ENCODE peak calls at places on chromosome 21, in nine cellular contexts. One of them, this sample, is unnamed.

GRCh38 chr21:45262616-45263015 is 25.1 kb downstream of the POFUT2 start:
- DNase-seq in effector CD4-positive, alpha-beta T cell: no peak
- DNase-seq in stimulated activated CD8-positive, alpha-beta memory T cell treated with anti-CD3 and anti-CD28 coated beads, Interleukin-4, amount 100 ng/mL, for 24 hours: no peak
- DNase-seq in AG08395: no peak
- DNase-seq in ACHN: no peak
- DNase-seq in RKO: no peak
- DNase-seq in AG08396: no peak
- DNase-seq in activated CD4-positive, alpha-beta T cell treated with anti-CD3 and anti-CD28 coated beads, Interleukin-2, amount 10 ng/mL, durations not matched to agents 24 days and 14 days: no peak
- DNase-seq in stimulated activated CD4-positive, alpha-beta T cell treated with anti-CD3 and anti-CD28 coated beads, Interleukin-4, amount 100 ng/mL, for 1 hour: no peak
- DNase-seq in this sample: no peak

GRCh38 chr21:31915566-31915965 is 42.7 kb downstream of the HUNK start:
- DNase-seq in ACHN: no peak
- DNase-seq in AG08396: no peak
- DNase-seq in stimulated activated CD8-positive, alpha-beta memory T cell treated with anti-CD3 and anti-CD28 coated beads, Interleukin-4, amount 100 ng/mL, for 24 hours: no peak
- DNase-seq in stimulated activated CD4-positive, alpha-beta T cell treated with anti-CD3 and anti-CD28 coated beads, Interleukin-4, amount 100 ng/mL, for 1 hour: no peak
- DNase-seq in activated CD4-positive, alpha-beta T cell treated with anti-CD3 and anti-CD28 coated beads, Interleukin-2, amount 10 ng/mL, durations not matched to agents 24 days and 14 days: no peak
- DNase-seq in effector CD4-positive, alpha-beta T cell: no peak
- DNase-seq in RKO: no peak
- DNase-seq in AG08395: no peak
- DNase-seq in this sample: no peak

GRCh38 chr21:42878678-42878992 is 704 bp downstream of the WDR4 start:
- DNase-seq in activated CD4-positive, alpha-beta T cell treated with anti-CD3 and anti-CD28 coated beads, Interleukin-2, amount 10 ng/mL, durations not matched to agents 24 days and 14 days: no peak
- DNase-seq in ACHN: no peak
- DNase-seq in RKO: no peak
- DNase-seq in stimulated activated CD4-positive, alpha-beta T cell treated with anti-CD3 and anti-CD28 coated beads, Interleukin-4, amount 100 ng/mL, for 1 hour: no peak
- DNase-seq in stimulated activated CD8-positive, alpha-beta memory T cell treated with anti-CD3 and anti-CD28 coated beads, Interleukin-4, amount 100 ng/mL, for 24 hours: no peak
- DNase-seq in AG08395: peak
- DNase-seq in effector CD4-positive, alpha-beta T cell: no peak
- DNase-seq in AG08396: no peak
- DNase-seq in this sample: no peak

GRCh38 chr21:15826147-15826780 is 96.5 kb downstream of the USP25 start:
- DNase-seq in stimulated activated CD4-positive, alpha-beta T cell treated with anti-CD3 and anti-CD28 coated beads, Interleukin-4, amount 100 ng/mL, for 1 hour: no peak
- DNase-seq in RKO: peak
- DNase-seq in AG08395: peak
- DNase-seq in stimulated activated CD8-positive, alpha-beta memory T cell treated with anti-CD3 and anti-CD28 coated beads, Interleukin-4, amount 100 ng/mL, for 24 hours: no peak
- DNase-seq in ACHN: peak
- DNase-seq in effector CD4-positive, alpha-beta T cell: peak
- DNase-seq in activated CD4-positive, alpha-beta T cell treated with anti-CD3 and anti-CD28 coated beads, Interleukin-2, amount 10 ng/mL, durations not matched to agents 24 days and 14 days: peak
- DNase-seq in AG08396: no peak
- DNase-seq in this sample: peak

GRCh38 chr21:44567481-44568171 is 5.9 kb upstream of the KRTAP10-4 start:
- DNase-seq in AG08395: no peak
- DNase-seq in RKO: no peak
- DNase-seq in ACHN: no peak
- DNase-seq in stimulated activated CD4-positive, alpha-beta T cell treated with anti-CD3 and anti-CD28 coated beads, Interleukin-4, amount 100 ng/mL, for 1 hour: no peak
- DNase-seq in effector CD4-positive, alpha-beta T cell: no peak
- DNase-seq in AG08396: no peak
- DNase-seq in activated CD4-positive, alpha-beta T cell treated with anti-CD3 and anti-CD28 coated beads, Interleukin-2, amount 10 ng/mL, durations not matched to agents 24 days and 14 days: no peak
- DNase-seq in stimulated activated CD8-positive, alpha-beta memory T cell treated with anti-CD3 and anti-CD28 coated beads, Interleukin-4, amount 100 ng/mL, for 24 hours: no peak
- DNase-seq in this sample: no peak

GRCh38 chr21:29704719-29705118 is 235.1 kb downstream of the GRIK1 start:
- DNase-seq in effector CD4-positive, alpha-beta T cell: no peak
- DNase-seq in AG08396: no peak
- DNase-seq in stimulated activated CD4-positive, alpha-beta T cell treated with anti-CD3 and anti-CD28 coated beads, Interleukin-4, amount 100 ng/mL, for 1 hour: no peak
- DNase-seq in AG08395: no peak
- DNase-seq in activated CD4-positive, alpha-beta T cell treated with anti-CD3 and anti-CD28 coated beads, Interleukin-2, amount 10 ng/mL, durations not matched to agents 24 days and 14 days: no peak
- DNase-seq in stimulated activated CD8-positive, alpha-beta memory T cell treated with anti-CD3 and anti-CD28 coated beads, Interleukin-4, amount 100 ng/mL, for 24 hours: no peak
- DNase-seq in ACHN: no peak
- DNase-seq in RKO: no peak
- DNase-seq in this sample: peak

GRCh38 chr21:44010429-44010828 is 1.7 kb upstream of the TRAPPC10 start:
- DNase-seq in stimulated activated CD8-positive, alpha-beta memory T cell treated with anti-CD3 and anti-CD28 coated beads, Interleukin-4, amount 100 ng/mL, for 24 hours: no peak
- DNase-seq in stimulated activated CD4-positive, alpha-beta T cell treated with anti-CD3 and anti-CD28 coated beads, Interleukin-4, amount 100 ng/mL, for 1 hour: no peak
- DNase-seq in ACHN: no peak
- DNase-seq in activated CD4-positive, alpha-beta T cell treated with anti-CD3 and anti-CD28 coated beads, Interleukin-2, amount 10 ng/mL, durations not matched to agents 24 days and 14 days: no peak
- DNase-seq in effector CD4-positive, alpha-beta T cell: no peak
- DNase-seq in AG08396: no peak
- DNase-seq in RKO: no peak
- DNase-seq in AG08395: no peak
- DNase-seq in this sample: no peak

GRCh38 chr21:29104239-29104708 is 26.2 kb upstream of the MAP3K7CL start:
- DNase-seq in effector CD4-positive, alpha-beta T cell: no peak
- DNase-seq in activated CD4-positive, alpha-beta T cell treated with anti-CD3 and anti-CD28 coated beads, Interleukin-2, amount 10 ng/mL, durations not matched to agents 24 days and 14 days: no peak
- DNase-seq in stimulated activated CD8-positive, alpha-beta memory T cell treated with anti-CD3 and anti-CD28 coated beads, Interleukin-4, amount 100 ng/mL, for 24 hours: no peak
- DNase-seq in AG08396: peak
- DNase-seq in RKO: no peak
- DNase-seq in AG08395: no peak
- DNase-seq in stimulated activated CD4-positive, alpha-beta T cell treated with anti-CD3 and anti-CD28 coated beads, Interleukin-4, amount 100 ng/mL, for 1 hour: no peak
- DNase-seq in ACHN: no peak
- DNase-seq in this sample: no peak

GRCh38 chr21:28142692-28143091 is 850.0 kb downstream of the LTN1 start:
- DNase-seq in activated CD4-positive, alpha-beta T cell treated with anti-CD3 and anti-CD28 coated beads, Interleukin-2, amount 10 ng/mL, durations not matched to agents 24 days and 14 days: no peak
- DNase-seq in ACHN: peak
- DNase-seq in stimulated activated CD8-positive, alpha-beta memory T cell treated with anti-CD3 and anti-CD28 coated beads, Interleukin-4, amount 100 ng/mL, for 24 hours: no peak
- DNase-seq in stimulated activated CD4-positive, alpha-beta T cell treated with anti-CD3 and anti-CD28 coated beads, Interleukin-4, amount 100 ng/mL, for 1 hour: no peak
- DNase-seq in RKO: peak
- DNase-seq in AG08396: peak
- DNase-seq in AG08395: peak
- DNase-seq in effector CD4-positive, alpha-beta T cell: no peak
- DNase-seq in this sample: peak

GRCh38 chr21:27026501-27026900 is 59.6 kb upstream of the ADAMTS5 start:
- DNase-seq in AG08395: no peak
- DNase-seq in ACHN: peak
- DNase-seq in activated CD4-positive, alpha-beta T cell treated with anti-CD3 and anti-CD28 coated beads, Interleukin-2, amount 10 ng/mL, durations not matched to agents 24 days and 14 days: no peak
- DNase-seq in stimulated activated CD4-positive, alpha-beta T cell treated with anti-CD3 and anti-CD28 coated beads, Interleukin-4, amount 100 ng/mL, for 1 hour: no peak
- DNase-seq in effector CD4-positive, alpha-beta T cell: no peak
- DNase-seq in stimulated activated CD8-positive, alpha-beta memory T cell treated with anti-CD3 and anti-CD28 coated beads, Interleukin-4, amount 100 ng/mL, for 24 hours: no peak
- DNase-seq in AG08396: no peak
- DNase-seq in RKO: no peak
- DNase-seq in this sample: peak

GRCh38 chr21:45322960-45323461 is 35.3 kb upstream of the POFUT2 start:
- DNase-seq in AG08395: peak
- DNase-seq in AG08396: peak
- DNase-seq in activated CD4-positive, alpha-beta T cell treated with anti-CD3 and anti-CD28 coated beads, Interleukin-2, amount 10 ng/mL, durations not matched to agents 24 days and 14 days: no peak
- DNase-seq in RKO: no peak
- DNase-seq in effector CD4-positive, alpha-beta T cell: no peak
- DNase-seq in stimulated activated CD8-positive, alpha-beta memory T cell treated with anti-CD3 and anti-CD28 coated beads, Interleukin-4, amount 100 ng/mL, for 24 hours: no peak
- DNase-seq in ACHN: no peak
- DNase-seq in stimulated activated CD4-positive, alpha-beta T cell treated with anti-CD3 and anti-CD28 coated beads, Interleukin-4, amount 100 ng/mL, for 1 hour: no peak
- DNase-seq in this sample: peak

GRCh38 chr21:46131721-46132651 is 23.4 kb downstream of the FTCD start:
- DNase-seq in AG08395: no peak
- DNase-seq in ACHN: no peak
- DNase-seq in stimulated activated CD4-positive, alpha-beta T cell treated with anti-CD3 and anti-CD28 coated beads, Interleukin-4, amount 100 ng/mL, for 1 hour: no peak
- DNase-seq in activated CD4-positive, alpha-beta T cell treated with anti-CD3 and anti-CD28 coated beads, Interleukin-2, amount 10 ng/mL, durations not matched to agents 24 days and 14 days: no peak
- DNase-seq in RKO: no peak
- DNase-seq in AG08396: no peak
- DNase-seq in stimulated activated CD8-positive, alpha-beta memory T cell treated with anti-CD3 and anti-CD28 coated beads, Interleukin-4, amount 100 ng/mL, for 24 hours: no peak
- DNase-seq in effector CD4-positive, alpha-beta T cell: no peak
- DNase-seq in this sample: no peak

GRCh38 chr21:26883768-26884167 is 38.6 kb upstream of the ADAMTS1 start:
- DNase-seq in stimulated activated CD8-positive, alpha-beta memory T cell treated with anti-CD3 and anti-CD28 coated beads, Interleukin-4, amount 100 ng/mL, for 24 hours: no peak
- DNase-seq in AG08395: peak
- DNase-seq in effector CD4-positive, alpha-beta T cell: no peak
- DNase-seq in activated CD4-positive, alpha-beta T cell treated with anti-CD3 and anti-CD28 coated beads, Interleukin-2, amount 10 ng/mL, durations not matched to agents 24 days and 14 days: no peak
- DNase-seq in stimulated activated CD4-positive, alpha-beta T cell treated with anti-CD3 and anti-CD28 coated beads, Interleukin-4, amount 100 ng/mL, for 1 hour: no peak
- DNase-seq in ACHN: no peak
- DNase-seq in RKO: no peak
- DNase-seq in AG08396: no peak
- DNase-seq in this sample: peak

GRCh38 chr21:26506951-26507350 is 66.1 kb downstream of the CYYR1 start:
- DNase-seq in effector CD4-positive, alpha-beta T cell: no peak
- DNase-seq in RKO: peak
- DNase-seq in AG08395: peak
- DNase-seq in AG08396: peak
- DNase-seq in stimulated activated CD8-positive, alpha-beta memory T cell treated with anti-CD3 and anti-CD28 coated beads, Interleukin-4, amount 100 ng/mL, for 24 hours: no peak
- DNase-seq in stimulated activated CD4-positive, alpha-beta T cell treated with anti-CD3 and anti-CD28 coated beads, Interleukin-4, amount 100 ng/mL, for 1 hour: no peak
- DNase-seq in activated CD4-positive, alpha-beta T cell treated with anti-CD3 and anti-CD28 coated beads, Interleukin-2, amount 10 ng/mL, durations not matched to agents 24 days and 14 days: no peak
- DNase-seq in ACHN: no peak
- DNase-seq in this sample: peak

GRCh38 chr21:38671716-38672115 is 134.0 kb upstream of the ETS2 start:
- DNase-seq in effector CD4-positive, alpha-beta T cell: no peak
- DNase-seq in activated CD4-positive, alpha-beta T cell treated with anti-CD3 and anti-CD28 coated beads, Interleukin-2, amount 10 ng/mL, durations not matched to agents 24 days and 14 days: no peak
- DNase-seq in AG08396: no peak
- DNase-seq in ACHN: no peak
- DNase-seq in RKO: no peak
- DNase-seq in stimulated activated CD4-positive, alpha-beta T cell treated with anti-CD3 and anti-CD28 coated beads, Interleukin-4, amount 100 ng/mL, for 1 hour: no peak
- DNase-seq in stimulated activated CD8-positive, alpha-beta memory T cell treated with anti-CD3 and anti-CD28 coated beads, Interleukin-4, amount 100 ng/mL, for 24 hours: no peak
- DNase-seq in AG08395: no peak
- DNase-seq in this sample: peak

GRCh38 chr21:41593784-41594138 is 85.8 kb upstream of the TMPRSS2 start:
- DNase-seq in activated CD4-positive, alpha-beta T cell treated with anti-CD3 and anti-CD28 coated beads, Interleukin-2, amount 10 ng/mL, durations not matched to agents 24 days and 14 days: no peak
- DNase-seq in stimulated activated CD4-positive, alpha-beta T cell treated with anti-CD3 and anti-CD28 coated beads, Interleukin-4, amount 100 ng/mL, for 1 hour: no peak
- DNase-seq in AG08395: no peak
- DNase-seq in RKO: no peak
- DNase-seq in effector CD4-positive, alpha-beta T cell: no peak
- DNase-seq in stimulated activated CD8-positive, alpha-beta memory T cell treated with anti-CD3 and anti-CD28 coated beads, Interleukin-4, amount 100 ng/mL, for 24 hours: no peak
- DNase-seq in AG08396: no peak
- DNase-seq in ACHN: no peak
- DNase-seq in this sample: no peak

GRCh38 chr21:34574984-34575529 is 39.9 kb downstream of the RCAN1 start:
- DNase-seq in stimulated activated CD8-positive, alpha-beta memory T cell treated with anti-CD3 and anti-CD28 coated beads, Interleukin-4, amount 100 ng/mL, for 24 hours: no peak
- DNase-seq in activated CD4-positive, alpha-beta T cell treated with anti-CD3 and anti-CD28 coated beads, Interleukin-2, amount 10 ng/mL, durations not matched to agents 24 days and 14 days: no peak
- DNase-seq in AG08395: no peak
- DNase-seq in stimulated activated CD4-positive, alpha-beta T cell treated with anti-CD3 and anti-CD28 coated beads, Interleukin-4, amount 100 ng/mL, for 1 hour: no peak
- DNase-seq in effector CD4-positive, alpha-beta T cell: no peak
- DNase-seq in ACHN: no peak
- DNase-seq in RKO: no peak
- DNase-seq in AG08396: no peak
- DNase-seq in this sample: no peak

GRCh38 chr21:17455451-17455850 is 57.4 kb upstream of the CXADR start:
- DNase-seq in effector CD4-positive, alpha-beta T cell: no peak
- DNase-seq in activated CD4-positive, alpha-beta T cell treated with anti-CD3 and anti-CD28 coated beads, Interleukin-2, amount 10 ng/mL, durations not matched to agents 24 days and 14 days: no peak
- DNase-seq in stimulated activated CD4-positive, alpha-beta T cell treated with anti-CD3 and anti-CD28 coated beads, Interleukin-4, amount 100 ng/mL, for 1 hour: no peak
- DNase-seq in stimulated activated CD8-positive, alpha-beta memory T cell treated with anti-CD3 and anti-CD28 coated beads, Interleukin-4, amount 100 ng/mL, for 24 hours: no peak
- DNase-seq in AG08395: no peak
- DNase-seq in AG08396: no peak
- DNase-seq in RKO: no peak
- DNase-seq in ACHN: no peak
- DNase-seq in this sample: no peak

GRCh38 chr21:45320991-45321656 is 33.4 kb upstream of the POFUT2 start:
- DNase-seq in AG08396: no peak
- DNase-seq in stimulated activated CD4-positive, alpha-beta T cell treated with anti-CD3 and anti-CD28 coated beads, Interleukin-4, amount 100 ng/mL, for 1 hour: no peak
- DNase-seq in activated CD4-positive, alpha-beta T cell treated with anti-CD3 and anti-CD28 coated beads, Interleukin-2, amount 10 ng/mL, durations not matched to agents 24 days and 14 days: no peak
- DNase-seq in effector CD4-positive, alpha-beta T cell: no peak
- DNase-seq in ACHN: no peak
- DNase-seq in stimulated activated CD8-positive, alpha-beta memory T cell treated with anti-CD3 and anti-CD28 coated beads, Interleukin-4, amount 100 ng/mL, for 24 hours: no peak
- DNase-seq in RKO: no peak
- DNase-seq in AG08395: peak
- DNase-seq in this sample: no peak

GRCh38 chr21:39184050-39184980 is 1.1 kb upstream of the PSMG1 start:
- DNase-seq in ACHN: no peak
- DNase-seq in AG08396: no peak
- DNase-seq in RKO: peak
- DNase-seq in stimulated activated CD8-positive, alpha-beta memory T cell treated with anti-CD3 and anti-CD28 coated beads, Interleukin-4, amount 100 ng/mL, for 24 hours: no peak
- DNase-seq in activated CD4-positive, alpha-beta T cell treated with anti-CD3 and anti-CD28 coated beads, Interleukin-2, amount 10 ng/mL, durations not matched to agents 24 days and 14 days: no peak
- DNase-seq in effector CD4-positive, alpha-beta T cell: no peak
- DNase-seq in stimulated activated CD4-positive, alpha-beta T cell treated with anti-CD3 and anti-CD28 coated beads, Interleukin-4, amount 100 ng/mL, for 1 hour: no peak
- DNase-seq in AG08395: no peak
- DNase-seq in this sample: no peak

GRCh38 chr21:38863291-38863690 is 57.6 kb downstream of the ETS2 start:
- DNase-seq in ACHN: no peak
- DNase-seq in AG08396: no peak
- DNase-seq in AG08395: no peak
- DNase-seq in effector CD4-positive, alpha-beta T cell: no peak
- DNase-seq in stimulated activated CD4-positive, alpha-beta T cell treated with anti-CD3 and anti-CD28 coated beads, Interleukin-4, amount 100 ng/mL, for 1 hour: no peak
- DNase-seq in activated CD4-positive, alpha-beta T cell treated with anti-CD3 and anti-CD28 coated beads, Interleukin-2, amount 10 ng/mL, durations not matched to agents 24 days and 14 days: no peak
- DNase-seq in stimulated activated CD8-positive, alpha-beta memory T cell treated with anti-CD3 and anti-CD28 coated beads, Interleukin-4, amount 100 ng/mL, for 24 hours: no peak
- DNase-seq in RKO: no peak
- DNase-seq in this sample: no peak

GRCh38 chr21:25176637-25177412 is 430.5 kb downstream of the MRPL39 start:
- DNase-seq in AG08395: no peak
- DNase-seq in activated CD4-positive, alpha-beta T cell treated with anti-CD3 and anti-CD28 coated beads, Interleukin-2, amount 10 ng/mL, durations not matched to agents 24 days and 14 days: no peak
- DNase-seq in stimulated activated CD8-positive, alpha-beta memory T cell treated with anti-CD3 and anti-CD28 coated beads, Interleukin-4, amount 100 ng/mL, for 24 hours: no peak
- DNase-seq in stimulated activated CD4-positive, alpha-beta T cell treated with anti-CD3 and anti-CD28 coated beads, Interleukin-4, amount 100 ng/mL, for 1 hour: no peak
- DNase-seq in ACHN: no peak
- DNase-seq in RKO: peak
- DNase-seq in effector CD4-positive, alpha-beta T cell: no peak
- DNase-seq in AG08396: no peak
- DNase-seq in this sample: peak

GRCh38 chr21:46561448-46562095 is 43.3 kb downstream of the S100B start:
- DNase-seq in effector CD4-positive, alpha-beta T cell: no peak
- DNase-seq in AG08395: no peak
- DNase-seq in AG08396: no peak
- DNase-seq in ACHN: no peak
- DNase-seq in activated CD4-positive, alpha-beta T cell treated with anti-CD3 and anti-CD28 coated beads, Interleukin-2, amount 10 ng/mL, durations not matched to agents 24 days and 14 days: no peak
- DNase-seq in stimulated activated CD4-positive, alpha-beta T cell treated with anti-CD3 and anti-CD28 coated beads, Interleukin-4, amount 100 ng/mL, for 1 hour: no peak
- DNase-seq in stimulated activated CD8-positive, alpha-beta memory T cell treated with anti-CD3 and anti-CD28 coated beads, Interleukin-4, amount 100 ng/mL, for 24 hours: no peak
- DNase-seq in RKO: no peak
- DNase-seq in this sample: no peak

GRCh38 chr21:41651830-41652229 is 115.0 kb downstream of the RIPK4 start:
- DNase-seq in stimulated activated CD4-positive, alpha-beta T cell treated with anti-CD3 and anti-CD28 coated beads, Interleukin-4, amount 100 ng/mL, for 1 hour: no peak
- DNase-seq in AG08395: no peak
- DNase-seq in RKO: peak
- DNase-seq in ACHN: no peak
- DNase-seq in AG08396: no peak
- DNase-seq in effector CD4-positive, alpha-beta T cell: no peak
- DNase-seq in stimulated activated CD8-positive, alpha-beta memory T cell treated with anti-CD3 and anti-CD28 coated beads, Interleukin-4, amount 100 ng/mL, for 24 hours: no peak
- DNase-seq in activated CD4-positive, alpha-beta T cell treated with anti-CD3 and anti-CD28 coated beads, Interleukin-2, amount 10 ng/mL, durations not matched to agents 24 days and 14 days: no peak
- DNase-seq in this sample: no peak

GRCh38 chr21:17071093-17071492 is 441.8 kb upstream of the CXADR start:
- DNase-seq in stimulated activated CD4-positive, alpha-beta T cell treated with anti-CD3 and anti-CD28 coated beads, Interleukin-4, amount 100 ng/mL, for 1 hour: no peak
- DNase-seq in RKO: no peak
- DNase-seq in stimulated activated CD8-positive, alpha-beta memory T cell treated with anti-CD3 and anti-CD28 coated beads, Interleukin-4, amount 100 ng/mL, for 24 hours: no peak
- DNase-seq in effector CD4-positive, alpha-beta T cell: no peak
- DNase-seq in AG08395: no peak
- DNase-seq in AG08396: no peak
- DNase-seq in ACHN: no peak
- DNase-seq in activated CD4-positive, alpha-beta T cell treated with anti-CD3 and anti-CD28 coated beads, Interleukin-2, amount 10 ng/mL, durations not matched to agents 24 days and 14 days: no peak
- DNase-seq in this sample: no peak

GRCh38 chr21:28867401-28867800 is 125.3 kb downstream of the LTN1 start:
- DNase-seq in AG08396: no peak
- DNase-seq in activated CD4-positive, alpha-beta T cell treated with anti-CD3 and anti-CD28 coated beads, Interleukin-2, amount 10 ng/mL, durations not matched to agents 24 days and 14 days: no peak
- DNase-seq in stimulated activated CD8-positive, alpha-beta memory T cell treated with anti-CD3 and anti-CD28 coated beads, Interleukin-4, amount 100 ng/mL, for 24 hours: no peak
- DNase-seq in stimulated activated CD4-positive, alpha-beta T cell treated with anti-CD3 and anti-CD28 coated beads, Interleukin-4, amount 100 ng/mL, for 1 hour: no peak
- DNase-seq in effector CD4-positive, alpha-beta T cell: no peak
- DNase-seq in RKO: peak
- DNase-seq in AG08395: peak
- DNase-seq in ACHN: no peak
- DNase-seq in this sample: peak

GRCh38 chr21:46056450-46056903 is 41.4 kb upstream of the COL6A2 start:
- DNase-seq in RKO: no peak
- DNase-seq in activated CD4-positive, alpha-beta T cell treated with anti-CD3 and anti-CD28 coated beads, Interleukin-2, amount 10 ng/mL, durations not matched to agents 24 days and 14 days: no peak
- DNase-seq in effector CD4-positive, alpha-beta T cell: no peak
- DNase-seq in AG08396: peak
- DNase-seq in AG08395: peak
- DNase-seq in ACHN: no peak
- DNase-seq in stimulated activated CD4-positive, alpha-beta T cell treated with anti-CD3 and anti-CD28 coated beads, Interleukin-4, amount 100 ng/mL, for 1 hour: no peak
- DNase-seq in stimulated activated CD8-positive, alpha-beta memory T cell treated with anti-CD3 and anti-CD28 coated beads, Interleukin-4, amount 100 ng/mL, for 24 hours: peak
- DNase-seq in this sample: peak

GRCh38 chr21:41504030-41504429 is 3.9 kb downstream of the TMPRSS2 start:
- DNase-seq in AG08395: no peak
- DNase-seq in stimulated activated CD4-positive, alpha-beta T cell treated with anti-CD3 and anti-CD28 coated beads, Interleukin-4, amount 100 ng/mL, for 1 hour: no peak
- DNase-seq in RKO: no peak
- DNase-seq in ACHN: no peak
- DNase-seq in AG08396: no peak
- DNase-seq in effector CD4-positive, alpha-beta T cell: no peak
- DNase-seq in activated CD4-positive, alpha-beta T cell treated with anti-CD3 and anti-CD28 coated beads, Interleukin-2, amount 10 ng/mL, durations not matched to agents 24 days and 14 days: no peak
- DNase-seq in stimulated activated CD8-positive, alpha-beta memory T cell treated with anti-CD3 and anti-CD28 coated beads, Interleukin-4, amount 100 ng/mL, for 24 hours: no peak
- DNase-seq in this sample: no peak

GRCh38 chr21:19999369-20000272 is 998.6 kb upstream of the NCAM2 start:
- DNase-seq in stimulated activated CD8-positive, alpha-beta memory T cell treated with anti-CD3 and anti-CD28 coated beads, Interleukin-4, amount 100 ng/mL, for 24 hours: no peak
- DNase-seq in effector CD4-positive, alpha-beta T cell: no peak
- DNase-seq in ACHN: no peak
- DNase-seq in AG08396: no peak
- DNase-seq in RKO: no peak
- DNase-seq in AG08395: no peak
- DNase-seq in stimulated activated CD4-positive, alpha-beta T cell treated with anti-CD3 and anti-CD28 coated beads, Interleukin-4, amount 100 ng/mL, for 1 hour: no peak
- DNase-seq in activated CD4-positive, alpha-beta T cell treated with anti-CD3 and anti-CD28 coated beads, Interleukin-2, amount 10 ng/mL, durations not matched to agents 24 days and 14 days: no peak
- DNase-seq in this sample: no peak

GRCh38 chr21:31370893-31371652 is 27.0 kb upstream of the TIAM1 start:
- DNase-seq in AG08396: no peak
- DNase-seq in stimulated activated CD4-positive, alpha-beta T cell treated with anti-CD3 and anti-CD28 coated beads, Interleukin-4, amount 100 ng/mL, for 1 hour: no peak
- DNase-seq in stimulated activated CD8-positive, alpha-beta memory T cell treated with anti-CD3 and anti-CD28 coated beads, Interleukin-4, amount 100 ng/mL, for 24 hours: no peak
- DNase-seq in RKO: no peak
- DNase-seq in activated CD4-positive, alpha-beta T cell treated with anti-CD3 and anti-CD28 coated beads, Interleukin-2, amount 10 ng/mL, durations not matched to agents 24 days and 14 days: no peak
- DNase-seq in effector CD4-positive, alpha-beta T cell: no peak
- DNase-seq in AG08395: no peak
- DNase-seq in ACHN: no peak
- DNase-seq in this sample: peak

GRCh38 chr21:14210738-14211137 is at the start of gene LIPI:
- DNase-seq in stimulated activated CD8-positive, alpha-beta memory T cell treated with anti-CD3 and anti-CD28 coated beads, Interleukin-4, amount 100 ng/mL, for 24 hours: no peak
- DNase-seq in RKO: no peak
- DNase-seq in ACHN: no peak
- DNase-seq in AG08395: no peak
- DNase-seq in stimulated activated CD4-positive, alpha-beta T cell treated with anti-CD3 and anti-CD28 coated beads, Interleukin-4, amount 100 ng/mL, for 1 hour: no peak
- DNase-seq in activated CD4-positive, alpha-beta T cell treated with anti-CD3 and anti-CD28 coated beads, Interleukin-2, amount 10 ng/mL, durations not matched to agents 24 days and 14 days: no peak
- DNase-seq in effector CD4-positive, alpha-beta T cell: no peak
- DNase-seq in AG08396: no peak
- DNase-seq in this sample: no peak